ENCODE peak calls at places on chromosome 3, in ten cellular contexts. I, F, B, J, H, A, O, Q, V and E are unnamed samples.

GRCh38 chr3:126107203-126107939 is 23.4 kb upstream of the SLC41A3 start:
- DNase-seq in I (no peak), F (peak), B (no peak), J (no peak), H (no peak), A (no peak), O (peak), Q (no peak), V (no peak), E (no peak)

GRCh38 chr3:126146525-126147146 is 33.8 kb downstream of the ALDH1L1 start:
- DNase-seq in I (no peak), F (peak), B (no peak), J (no peak), H (no peak), A (no peak), O (no peak), Q (no peak), V (no peak), E (no peak)

GRCh38 chr3:39147711-39148115 is 5.7 kb downstream of the CSRNP1 start:
- DNase-seq in I (peak), F (peak), B (peak), J (no peak), H (no peak), A (peak), O (no peak), Q (no peak), V (no peak), E (no peak)

GRCh38 chr3:49162751-49163419 is 3.2 kb downstream of the CCDC71 start:
- DNase-seq in I (no peak), F (no peak), B (no peak), J (no peak), H (no peak), A (no peak), O (no peak), Q (no peak), V (no peak), E (no peak)

GRCh38 chr3:12175844-12176453 is 17.2 kb upstream of the TIMP4 start:
- DNase-seq in I (peak), F (peak), B (peak), J (no peak), H (peak), A (peak), O (no peak), Q (no peak), V (peak), E (peak)

GRCh38 chr3:114660124-114660523 is 366.3 kb downstream of the TIGIT start:
- DNase-seq in I (no peak), F (peak), B (peak), J (no peak), H (no peak), A (no peak), O (no peak), Q (no peak), V (peak), E (no peak)

GRCh38 chr3:160402249-160403027 is 3.0 kb downstream of the SMC4 start:
- DNase-seq in I (no peak), F (no peak), B (peak), J (no peak), H (no peak), A (no peak), O (no peak), Q (no peak), V (no peak), E (no peak)

GRCh38 chr3:159837725-159838124 is 150.9 kb upstream of the IL12A start:
- DNase-seq in I (no peak), F (no peak), B (no peak), J (no peak), H (no peak), A (no peak), O (no peak), Q (no peak), V (no peak), E (no peak)

GRCh38 chr3:4633078-4634004 is 140.2 kb downstream of the ITPR1 start:
- DNase-seq in I (no peak), F (no peak), B (peak), J (no peak), H (peak), A (peak), O (no peak), Q (peak), V (peak), E (peak)

GRCh38 chr3:69079269-69080159 is 651 bp downstream of the UBA3 start:
- DNase-seq in I (no peak), F (no peak), B (no peak), J (no peak), H (no peak), A (no peak), O (peak), Q (no peak), V (no peak), E (peak)

GRCh38 chr3:132034486-132035464 is at the start of gene CPNE4:
- DNase-seq in I (peak), F (peak), B (peak), J (peak), H (peak), A (peak), O (peak), Q (peak), V (peak), E (peak)

GRCh38 chr3:164208026-164208425 is 870.3 kb downstream of the SI start:
- DNase-seq in I (no peak), F (no peak), B (peak), J (no peak), H (no peak), A (no peak), O (no peak), Q (no peak), V (no peak), E (peak)

GRCh38 chr3:63514678-63515077 is 137.8 kb upstream of the SNTN start:
- DNase-seq in I (no peak), F (no peak), B (no peak), J (no peak), H (no peak), A (no peak), O (no peak), Q (no peak), V (no peak), E (no peak)

GRCh38 chr3:127495821-127496220 is 94.7 kb downstream of the TPRA1 start:
- DNase-seq in I (no peak), F (no peak), B (no peak), J (no peak), H (no peak), A (no peak), O (no peak), Q (no peak), V (no peak), E (no peak)

GRCh38 chr3:140011611-140012277 is 76.8 kb downstream of the CLSTN2 start:
- DNase-seq in I (no peak), F (no peak), B (no peak), J (no peak), H (no peak), A (no peak), O (no peak), Q (no peak), V (no peak), E (no peak)

GRCh38 chr3:148082881-148083280 is 614.8 kb upstream of the AGTR1 start:
- DNase-seq in I (no peak), F (no peak), B (no peak), J (no peak), H (no peak), A (no peak), O (no peak), Q (no peak), V (no peak), E (no peak)

GRCh38 chr3:113136071-113136470 is 75.3 kb upstream of the BOC start:
- DNase-seq in I (no peak), F (no peak), B (peak), J (no peak), H (peak), A (no peak), O (no peak), Q (peak), V (peak), E (peak)

GRCh38 chr3:52291508-52292181 is 4.0 kb downstream of the GLYCTK start:
- DNase-seq in I (no peak), F (peak), B (peak), J (peak), H (peak), A (no peak), O (no peak), Q (no peak), V (no peak), E (no peak)

GRCh38 chr3:49630784-49631183 is 43.4 kb upstream of the APEH start:
- DNase-seq in I (no peak), F (no peak), B (no peak), J (no peak), H (no peak), A (no peak), O (no peak), Q (no peak), V (no peak), E (no peak)

GRCh38 chr3:158107508-158108095 is 1.4 kb upstream of the SHOX2 start:
- DNase-seq in I (no peak), F (no peak), B (no peak), J (no peak), H (no peak), A (no peak), O (no peak), Q (no peak), V (no peak), E (no peak)

GRCh38 chr3:172194702-172195392 is 155.5 kb downstream of the FNDC3B start:
- DNase-seq in I (no peak), F (no peak), B (peak), J (no peak), H (no peak), A (peak), O (no peak), Q (peak), V (peak), E (no peak)

GRCh38 chr3:194306771-194307640 is 44.1 kb downstream of the CPN2 start:
- DNase-seq in I (no peak), F (no peak), B (no peak), J (no peak), H (no peak), A (no peak), O (no peak), Q (no peak), V (no peak), E (no peak)

GRCh38 chr3:13823186-13823585 is 56.7 kb downstream of the WNT7A start:
- DNase-seq in I (no peak), F (no peak), B (no peak), J (no peak), H (no peak), A (no peak), O (no peak), Q (no peak), V (no peak), E (no peak)

GRCh38 chr3:112407888-112408702 is 75.1 kb downstream of the CD200 start:
- DNase-seq in I (no peak), F (no peak), B (no peak), J (no peak), H (no peak), A (no peak), O (no peak), Q (no peak), V (no peak), E (no peak)

GRCh38 chr3:179189764-179190163 is 41.6 kb downstream of the PIK3CA start:
- DNase-seq in I (no peak), F (no peak), B (peak), J (no peak), H (no peak), A (no peak), O (no peak), Q (no peak), V (no peak), E (no peak)

GRCh38 chr3:102682761-102683160 is 247.9 kb downstream of the ZPLD1 start:
- DNase-seq in I (no peak), F (no peak), B (no peak), J (no peak), H (no peak), A (no peak), O (no peak), Q (no peak), V (peak), E (no peak)

GRCh38 chr3:74055064-74055463 is 430.3 kb upstream of the PDZRN3 start:
- DNase-seq in I (no peak), F (no peak), B (no peak), J (no peak), H (no peak), A (no peak), O (no peak), Q (no peak), V (no peak), E (no peak)

GRCh38 chr3:40079203-40079844 is 230.2 kb upstream of the EIF1B start:
- DNase-seq in I (no peak), F (no peak), B (peak), J (no peak), H (no peak), A (no peak), O (no peak), Q (no peak), V (peak), E (no peak)